ENCODE peak calls at places on chromosomes 13 and 19, in seven cellular contexts. One of them, this sample, is unnamed.

GRCh38 chr19:10861118-10861651 is 10.2 kb upstream of the CARM1 start:
- DNase-seq in AG04450: no peak
- DNase-seq in AG04449: no peak
- DNase-seq in thoracic aorta: no peak
- DNase-seq in ascending aorta: no peak
- DNase-seq in lung: no peak
- DNase-seq in cardiac muscle cell: peak; percentile 45
- DNase-seq in this sample: no peak

GRCh38 chr19:35841961-35842595 is 10.2 kb downstream of the NPHS1 start:
- DNase-seq in AG04450: no peak
- DNase-seq in AG04449: no peak
- DNase-seq in thoracic aorta: no peak
- DNase-seq in ascending aorta: no peak
- DNase-seq in lung: no peak
- DNase-seq in cardiac muscle cell: no peak
- DNase-seq in this sample: no peak

GRCh38 chr19:21483589-21484170 is 21.7 kb upstream of the ZNF429 start:
- DNase-seq in AG04450: no peak
- DNase-seq in AG04449: no peak
- DNase-seq in thoracic aorta: no peak
- DNase-seq in ascending aorta: no peak
- DNase-seq in lung: peak; percentile 42
- DNase-seq in cardiac muscle cell: peak; percentile 16
- DNase-seq in this sample: peak; percentile 19

GRCh38 chr19:55483681-55484361 is 1.2 kb upstream of the NAT14 start:
- DNase-seq in AG04450: no peak
- DNase-seq in AG04449: no peak
- DNase-seq in thoracic aorta: no peak
- DNase-seq in ascending aorta: no peak
- DNase-seq in lung: no peak
- DNase-seq in cardiac muscle cell: no peak
- DNase-seq in this sample: no peak

GRCh38 chr13:93771229-93771628 is 544.6 kb downstream of the GPC6 start:
- DNase-seq in AG04450: no peak
- DNase-seq in AG04449: no peak
- DNase-seq in thoracic aorta: no peak
- DNase-seq in ascending aorta: no peak
- DNase-seq in lung: no peak
- DNase-seq in cardiac muscle cell: no peak
- DNase-seq in this sample: no peak

GRCh38 chr13:25218011-25218410 is 45.9 kb upstream of the AMER2 start:
- DNase-seq in AG04450: no peak
- DNase-seq in AG04449: no peak
- DNase-seq in thoracic aorta: no peak
- DNase-seq in ascending aorta: no peak
- DNase-seq in lung: no peak
- DNase-seq in cardiac muscle cell: no peak
- DNase-seq in this sample: no peak

GRCh38 chr13:55229906-55230569 is 1910.7 kb upstream of the PRR20A start:
- DNase-seq in AG04450: no peak
- DNase-seq in AG04449: no peak
- DNase-seq in thoracic aorta: no peak
- DNase-seq in ascending aorta: no peak
- DNase-seq in lung: no peak
- DNase-seq in cardiac muscle cell: no peak
- DNase-seq in this sample: no peak

GRCh38 chr19:58387338-58388174 is 487 bp downstream of the RPS5 start:
- DNase-seq in AG04450: no peak
- DNase-seq in AG04449: no peak
- DNase-seq in thoracic aorta: no peak
- DNase-seq in ascending aorta: no peak
- DNase-seq in lung: no peak
- DNase-seq in cardiac muscle cell: no peak
- DNase-seq in this sample: no peak

GRCh38 chr13:27712421-27712820 is 79.9 kb upstream of the GSX1 start:
- DNase-seq in AG04450: no peak
- DNase-seq in AG04449: no peak
- DNase-seq in thoracic aorta: no peak
- DNase-seq in ascending aorta: no peak
- DNase-seq in lung: no peak
- DNase-seq in cardiac muscle cell: peak; percentile 38
- DNase-seq in this sample: no peak

GRCh38 chr13:46367622-46368327 is 19.3 kb downstream of the RUBCNL start:
- DNase-seq in AG04450: no peak
- DNase-seq in AG04449: no peak
- DNase-seq in thoracic aorta: no peak
- DNase-seq in ascending aorta: no peak
- DNase-seq in lung: no peak
- DNase-seq in cardiac muscle cell: peak; percentile 33
- DNase-seq in this sample: no peak

GRCh38 chr13:93758575-93758974 is 532.0 kb downstream of the GPC6 start:
- DNase-seq in AG04450: no peak
- DNase-seq in AG04449: no peak
- DNase-seq in thoracic aorta: no peak
- DNase-seq in ascending aorta: no peak
- DNase-seq in lung: no peak
- DNase-seq in cardiac muscle cell: peak; percentile 41
- DNase-seq in this sample: no peak

GRCh38 chr13:97028441-97029299 is 34.4 kb upstream of the OXGR1 start:
- DNase-seq in AG04450: no peak
- DNase-seq in AG04449: no peak
- DNase-seq in thoracic aorta: no peak
- DNase-seq in ascending aorta: no peak
- DNase-seq in lung: peak; percentile 48
- DNase-seq in cardiac muscle cell: peak; percentile 76
- DNase-seq in this sample: no peak
- TF ChIP-seq CTCF in AG04450: peak; percentile 88
- TF ChIP-seq CTCF in AG04449: peak; percentile 70
- TF ChIP-seq CTCF in thoracic aorta: peak; percentile 87
- TF ChIP-seq CTCF in ascending aorta: peak; percentile 90
- TF ChIP-seq CTCF in lung: peak; percentile 77
- TF ChIP-seq CTCF in cardiac muscle cell: peak; percentile 80
- TF ChIP-seq CTCF in this sample: peak; percentile 69

GRCh38 chr13:111633401-111633800 is 313.0 kb downstream of the TEX29 start:
- DNase-seq in AG04450: no peak
- DNase-seq in AG04449: no peak
- DNase-seq in thoracic aorta: no peak
- DNase-seq in ascending aorta: no peak
- DNase-seq in lung: no peak
- DNase-seq in cardiac muscle cell: no peak
- DNase-seq in this sample: no peak
- H3K4me3 ChIP-seq in AG04450: no peak overlapping the region
- H3K4me3 ChIP-seq in AG04449: no peak overlapping the region
- H3K4me3 ChIP-seq in thoracic aorta: no peak overlapping the region
- H3K4me3 ChIP-seq in ascending aorta: no peak overlapping the region
- H3K4me3 ChIP-seq in lung: no peak overlapping the region
- H3K4me3 ChIP-seq in cardiac muscle cell: no peak overlapping the region
- H3K4me3 ChIP-seq in this sample: no peak overlapping the region

GRCh38 chr13:74868044-74868443 is 613.9 kb downstream of the TBC1D4 start:
- DNase-seq in AG04450: no peak
- DNase-seq in AG04449: no peak
- DNase-seq in thoracic aorta: no peak
- DNase-seq in ascending aorta: no peak
- DNase-seq in lung: no peak
- DNase-seq in cardiac muscle cell: no peak
- DNase-seq in this sample: no peak

GRCh38 chr13:74871671-74872070 is 610.3 kb downstream of the TBC1D4 start:
- DNase-seq in AG04450: no peak
- DNase-seq in AG04449: no peak
- DNase-seq in thoracic aorta: no peak
- DNase-seq in ascending aorta: no peak
- DNase-seq in lung: no peak
- DNase-seq in cardiac muscle cell: no peak
- DNase-seq in this sample: peak; percentile 75

GRCh38 chr13:74867460-74867859 is 614.5 kb downstream of the TBC1D4 start:
- DNase-seq in AG04450: no peak
- DNase-seq in AG04449: no peak
- DNase-seq in thoracic aorta: no peak
- DNase-seq in ascending aorta: no peak
- DNase-seq in lung: no peak
- DNase-seq in cardiac muscle cell: peak; percentile 29
- DNase-seq in this sample: no peak

GRCh38 chr13:74869846-74870245 is 612.1 kb downstream of the TBC1D4 start:
- DNase-seq in AG04450: no peak
- DNase-seq in AG04449: no peak
- DNase-seq in thoracic aorta: no peak
- DNase-seq in ascending aorta: no peak
- DNase-seq in lung: no peak
- DNase-seq in cardiac muscle cell: peak; percentile 54
- DNase-seq in this sample: no peak

DNA sequence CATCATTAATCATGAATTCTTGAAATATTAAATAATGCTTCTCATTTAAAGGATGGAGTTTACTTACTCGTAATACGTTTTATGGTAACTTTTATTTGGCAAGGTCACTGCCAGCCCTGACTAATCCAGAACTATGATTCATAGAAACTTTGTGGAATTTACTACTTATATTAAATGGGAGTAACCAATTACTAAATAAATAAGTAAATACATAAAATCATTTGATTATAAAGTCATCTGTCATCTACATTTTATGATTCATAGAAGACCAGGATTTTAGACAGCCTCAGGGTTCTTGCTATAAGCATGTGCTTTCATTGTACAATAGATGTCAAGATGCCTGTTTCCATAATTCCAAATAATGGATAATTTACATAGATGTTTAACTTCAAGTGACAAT is 611.1 kb downstream of the TBC1D4 start:
- DNase-seq in AG04450: no peak
- DNase-seq in AG04449: no peak
- DNase-seq in thoracic aorta: no peak
- DNase-seq in ascending aorta: no peak
- DNase-seq in lung: no peak
- DNase-seq in cardiac muscle cell: peak; percentile 18
- DNase-seq in this sample: peak; percentile 46
- TF ChIP-seq CTCF in AG04450: no peak
- TF ChIP-seq CTCF in AG04449: no peak
- TF ChIP-seq CTCF in thoracic aorta: no peak
- TF ChIP-seq CTCF in ascending aorta: no peak
- TF ChIP-seq CTCF in lung: no peak
- TF ChIP-seq CTCF in cardiac muscle cell: no peak
- TF ChIP-seq CTCF in this sample: no peak

DNA sequence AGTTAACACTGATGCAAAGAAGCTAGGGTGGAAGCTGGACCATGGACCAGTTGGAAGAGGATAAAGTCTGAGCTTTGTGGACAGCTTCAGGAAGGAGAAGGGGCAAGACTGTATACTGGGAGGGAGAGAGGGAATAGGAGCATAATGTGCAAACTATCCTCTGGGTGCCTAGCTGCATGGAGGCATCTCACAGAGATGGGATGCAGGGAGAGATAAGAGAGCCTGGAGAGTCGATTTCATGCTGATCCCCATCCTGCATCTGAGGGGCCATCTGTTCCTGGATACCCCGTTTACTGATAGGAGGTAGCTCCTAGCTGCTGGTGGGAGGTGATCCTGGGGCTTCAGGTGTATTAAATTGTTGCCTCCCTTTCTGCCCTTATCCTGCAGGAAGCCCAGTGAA is 8.8 kb downstream of the CYP4F3 start:
- DNase-seq in AG04450: no peak
- DNase-seq in AG04449: no peak
- DNase-seq in thoracic aorta: no peak
- DNase-seq in ascending aorta: no peak
- DNase-seq in lung: no peak
- DNase-seq in cardiac muscle cell: no peak
- DNase-seq in this sample: no peak
- H3K4me3 ChIP-seq in AG04450: no peak overlapping the region
- H3K4me3 ChIP-seq in AG04449: no peak overlapping the region
- H3K4me3 ChIP-seq in thoracic aorta: no peak overlapping the region
- H3K4me3 ChIP-seq in ascending aorta: no peak overlapping the region
- H3K4me3 ChIP-seq in lung: no peak overlapping the region
- H3K4me3 ChIP-seq in cardiac muscle cell: no peak overlapping the region
- H3K4me3 ChIP-seq in this sample: no peak overlapping the region

DNA sequence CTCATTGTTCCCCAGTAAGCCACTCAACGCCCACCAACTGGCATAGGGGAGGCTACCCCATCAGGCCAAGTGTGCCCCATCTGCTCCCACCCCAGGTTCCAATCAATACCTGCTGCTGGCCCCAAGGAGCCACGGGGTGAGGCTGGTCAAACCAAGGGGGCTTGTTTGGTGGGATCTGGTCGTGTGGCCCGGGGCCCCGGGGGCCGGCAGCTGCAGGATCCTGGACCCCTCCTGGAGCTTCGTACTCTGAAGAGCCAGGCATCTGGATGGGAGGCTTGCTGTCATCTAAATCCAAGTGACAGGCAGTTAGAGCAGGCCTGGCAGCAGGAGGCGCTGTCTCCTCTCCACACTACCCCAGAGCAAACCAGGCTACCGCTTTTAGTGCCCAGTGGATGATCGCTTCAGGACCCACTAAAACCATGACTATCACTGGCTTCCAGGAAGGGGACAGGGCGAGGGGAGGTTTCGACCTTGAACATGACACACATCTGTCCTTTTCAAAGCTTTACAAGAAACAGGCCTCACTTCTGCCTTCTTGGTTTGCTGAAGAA is 14.2 kb downstream of the CHERP start:
- DNase-seq in AG04450: no peak
- DNase-seq in AG04449: no peak
- DNase-seq in thoracic aorta: no peak
- DNase-seq in ascending aorta: no peak
- DNase-seq in lung: no peak
- DNase-seq in cardiac muscle cell: peak; percentile 13
- DNase-seq in this sample: no peak
- TF ChIP-seq CTCF in AG04450: peak; percentile 26
- TF ChIP-seq CTCF in AG04449: no peak
- TF ChIP-seq CTCF in thoracic aorta: no peak
- TF ChIP-seq CTCF in ascending aorta: peak; percentile 8
- TF ChIP-seq CTCF in lung: no peak
- TF ChIP-seq CTCF in cardiac muscle cell: peak; percentile 38
- TF ChIP-seq CTCF in this sample: peak; percentile 66

GRCh38 chr19:46862974-46863632 is 2.3 kb downstream of the ARHGAP35 start:
- DNase-seq in AG04450: no peak
- DNase-seq in AG04449: no peak
- DNase-seq in thoracic aorta: no peak
- DNase-seq in ascending aorta: no peak
- DNase-seq in lung: no peak
- DNase-seq in cardiac muscle cell: no peak
- DNase-seq in this sample: no peak
- H3K4me3 ChIP-seq in AG04450: peak overlapping the region; percentile 83
- H3K4me3 ChIP-seq in AG04449: peak overlapping the region; percentile 90
- H3K4me3 ChIP-seq in thoracic aorta: peak overlapping the region; percentile 97
- H3K4me3 ChIP-seq in ascending aorta: peak overlapping the region; percentile 85
- H3K4me3 ChIP-seq in lung: peak overlapping the region; percentile 8
- H3K4me3 ChIP-seq in cardiac muscle cell: peak overlapping the region; percentile 66
- H3K4me3 ChIP-seq in this sample: peak overlapping the region; percentile 55

GRCh38 chr13:67043901-67044300 is 186.2 kb downstream of the PCDH9 start:
- DNase-seq in AG04450: no peak
- DNase-seq in AG04449: no peak
- DNase-seq in thoracic aorta: no peak
- DNase-seq in ascending aorta: no peak
- DNase-seq in lung: no peak
- DNase-seq in cardiac muscle cell: peak; percentile 75
- DNase-seq in this sample: no peak

GRCh38 chr13:67048793-67049150 is 181.4 kb downstream of the PCDH9 start:
- DNase-seq in AG04450: peak; percentile 43
- DNase-seq in AG04449: peak; percentile 16
- DNase-seq in thoracic aorta: no peak
- DNase-seq in ascending aorta: no peak
- DNase-seq in lung: no peak
- DNase-seq in cardiac muscle cell: peak; percentile 89
- DNase-seq in this sample: no peak

GRCh38 chr13:67045357-67045756 is 184.8 kb downstream of the PCDH9 start:
- DNase-seq in AG04450: no peak
- DNase-seq in AG04449: no peak
- DNase-seq in thoracic aorta: no peak
- DNase-seq in ascending aorta: no peak
- DNase-seq in lung: no peak
- DNase-seq in cardiac muscle cell: no peak
- DNase-seq in this sample: no peak

GRCh38 chr13:67049744-67050143 is 180.4 kb downstream of the PCDH9 start:
- DNase-seq in AG04450: no peak
- DNase-seq in AG04449: no peak
- DNase-seq in thoracic aorta: no peak
- DNase-seq in ascending aorta: no peak
- DNase-seq in lung: no peak
- DNase-seq in cardiac muscle cell: no peak
- DNase-seq in this sample: no peak

GRCh38 chr13:67048084-67048792 is 181.9 kb downstream of the PCDH9 start:
- DNase-seq in AG04450: peak; percentile 65
- DNase-seq in AG04449: peak; percentile 34
- DNase-seq in thoracic aorta: no peak
- DNase-seq in ascending aorta: no peak
- DNase-seq in lung: no peak
- DNase-seq in cardiac muscle cell: peak; percentile 96
- DNase-seq in this sample: no peak
- TF ChIP-seq CTCF in AG04450: peak; percentile 33
- TF ChIP-seq CTCF in AG04449: no peak
- TF ChIP-seq CTCF in thoracic aorta: no peak
- TF ChIP-seq CTCF in ascending aorta: no peak
- TF ChIP-seq CTCF in lung: no peak
- TF ChIP-seq CTCF in cardiac muscle cell: peak; percentile 19
- TF ChIP-seq CTCF in this sample: no peak